ENCODE peak calls at places on chromosome 11, in five cellular contexts. One of them, this sample, is unnamed.

GRCh38 chr11:108586600-108586999 is 7.0 kb downstream of the EXPH5 start:
- DNase-seq in GM04503: no peak
- DNase-seq in NCI-H2171: no peak
- DNase-seq in Right ventricle myocardium inferior: no peak
- DNase-seq in CD8-positive, alpha-beta memory T cell: no peak
- DNase-seq in this sample: no peak

GRCh38 chr11:28659716-28660348 is 551.6 kb downstream of the METTL15 start:
- DNase-seq in GM04503: no peak
- DNase-seq in CD8-positive, alpha-beta memory T cell: no peak
- DNase-seq in NCI-H2171: no peak
- DNase-seq in Right ventricle myocardium inferior: no peak
- DNase-seq in this sample: no peak

GRCh38 chr11:33775064-33775807 is 916 bp upstream of the FBXO3 start:
- DNase-seq in GM04503: no peak
- DNase-seq in NCI-H2171: no peak
- DNase-seq in Right ventricle myocardium inferior: no peak
- DNase-seq in CD8-positive, alpha-beta memory T cell: no peak
- DNase-seq in this sample: no peak

GRCh38 chr11:17410606-17411379 is 22.3 kb upstream of the KCNJ11 start:
- DNase-seq in NCI-H2171: no peak
- DNase-seq in Right ventricle myocardium inferior: no peak
- DNase-seq in GM04503: no peak
- DNase-seq in CD8-positive, alpha-beta memory T cell: no peak
- DNase-seq in this sample: no peak

GRCh38 chr11:2975594-2975993 is 16.5 kb downstream of the NAP1L4 start:
- DNase-seq in Right ventricle myocardium inferior: no peak
- DNase-seq in NCI-H2171: no peak
- DNase-seq in GM04503: no peak
- DNase-seq in CD8-positive, alpha-beta memory T cell: peak
- DNase-seq in this sample: no peak

GRCh38 chr11:17459211-17459610 is 17.4 kb downstream of the ABCC8 start:
- DNase-seq in Right ventricle myocardium inferior: no peak
- DNase-seq in CD8-positive, alpha-beta memory T cell: no peak
- DNase-seq in GM04503: no peak
- DNase-seq in NCI-H2171: no peak
- DNase-seq in this sample: no peak

GRCh38 chr11:44149651-44150050 is 54.2 kb downstream of the EXT2 start:
- DNase-seq in NCI-H2171: no peak
- DNase-seq in Right ventricle myocardium inferior: no peak
- DNase-seq in CD8-positive, alpha-beta memory T cell: no peak
- DNase-seq in GM04503: no peak
- DNase-seq in this sample: no peak

GRCh38 chr11:33996498-33997454 is 54.8 kb upstream of the CAPRIN1 start:
- DNase-seq in CD8-positive, alpha-beta memory T cell: peak
- DNase-seq in Right ventricle myocardium inferior: no peak
- DNase-seq in NCI-H2171: peak
- DNase-seq in GM04503: peak
- DNase-seq in this sample: peak

GRCh38 chr11:92224394-92225205 is at the start of gene FAT3:
- DNase-seq in CD8-positive, alpha-beta memory T cell: no peak
- DNase-seq in Right ventricle myocardium inferior: no peak
- DNase-seq in NCI-H2171: no peak
- DNase-seq in GM04503: no peak
- DNase-seq in this sample: no peak

GRCh38 chr11:73252577-73253191 is 19.5 kb upstream of the P2RY6 start:
- DNase-seq in NCI-H2171: peak
- DNase-seq in GM04503: no peak
- DNase-seq in CD8-positive, alpha-beta memory T cell: peak
- DNase-seq in Right ventricle myocardium inferior: no peak
- DNase-seq in this sample: peak

GRCh38 chr11:122772945-122773344 is 65.4 kb upstream of the CRTAM start:
- DNase-seq in GM04503: no peak
- DNase-seq in Right ventricle myocardium inferior: no peak
- DNase-seq in CD8-positive, alpha-beta memory T cell: no peak
- DNase-seq in NCI-H2171: no peak
- DNase-seq in this sample: no peak

GRCh38 chr11:121127809-121128208 is 26.8 kb downstream of the TECTA start:
- DNase-seq in CD8-positive, alpha-beta memory T cell: no peak
- DNase-seq in GM04503: no peak
- DNase-seq in NCI-H2171: no peak
- DNase-seq in Right ventricle myocardium inferior: peak
- DNase-seq in this sample: no peak

GRCh38 chr11:102551188-102551781 is 20.7 kb upstream of the MMP7 start:
- DNase-seq in GM04503: no peak
- DNase-seq in CD8-positive, alpha-beta memory T cell: no peak
- DNase-seq in Right ventricle myocardium inferior: no peak
- DNase-seq in NCI-H2171: no peak
- DNase-seq in this sample: no peak

GRCh38 chr11:111571829-111572501 is 30.3 kb upstream of the SIK2 start:
- DNase-seq in NCI-H2171: no peak
- DNase-seq in Right ventricle myocardium inferior: no peak
- DNase-seq in CD8-positive, alpha-beta memory T cell: no peak
- DNase-seq in GM04503: no peak
- DNase-seq in this sample: no peak

GRCh38 chr11:47212938-47213337 is 1.8 kb upstream of the DDB2 start:
- DNase-seq in GM04503: no peak
- DNase-seq in CD8-positive, alpha-beta memory T cell: no peak
- DNase-seq in NCI-H2171: no peak
- DNase-seq in Right ventricle myocardium inferior: no peak
- DNase-seq in this sample: no peak

GRCh38 chr11:12201016-12201985 is 90.9 kb downstream of the MICAL2 start:
- DNase-seq in CD8-positive, alpha-beta memory T cell: no peak
- DNase-seq in Right ventricle myocardium inferior: peak
- DNase-seq in GM04503: peak
- DNase-seq in NCI-H2171: no peak
- DNase-seq in this sample: no peak

GRCh38 chr11:84333196-84333595 is 1047.0 kb upstream of the CCDC90B start:
- DNase-seq in Right ventricle myocardium inferior: no peak
- DNase-seq in CD8-positive, alpha-beta memory T cell: no peak
- DNase-seq in GM04503: no peak
- DNase-seq in NCI-H2171: no peak
- DNase-seq in this sample: no peak

GRCh38 chr11:64713031-64713780 is 9.8 kb downstream of the NRXN2 start:
- DNase-seq in NCI-H2171: peak
- DNase-seq in Right ventricle myocardium inferior: no peak
- DNase-seq in GM04503: no peak
- DNase-seq in CD8-positive, alpha-beta memory T cell: no peak
- DNase-seq in this sample: no peak

GRCh38 chr11:41579546-41579945 is 120.1 kb upstream of the LRRC4C start:
- DNase-seq in Right ventricle myocardium inferior: no peak
- DNase-seq in CD8-positive, alpha-beta memory T cell: no peak
- DNase-seq in NCI-H2171: no peak
- DNase-seq in GM04503: no peak
- DNase-seq in this sample: no peak

GRCh38 chr11:23988381-23989006 is 508.4 kb upstream of the LUZP2 start:
- DNase-seq in CD8-positive, alpha-beta memory T cell: no peak
- DNase-seq in GM04503: peak
- DNase-seq in Right ventricle myocardium inferior: no peak
- DNase-seq in NCI-H2171: no peak
- DNase-seq in this sample: no peak

GRCh38 chr11:105282658-105283057 is 143.1 kb upstream of the CARD18 start:
- DNase-seq in Right ventricle myocardium inferior: no peak
- DNase-seq in CD8-positive, alpha-beta memory T cell: no peak
- DNase-seq in GM04503: no peak
- DNase-seq in NCI-H2171: no peak
- DNase-seq in this sample: no peak

GRCh38 chr11:7448126-7448525 is 37.2 kb upstream of the OLFML1 start:
- DNase-seq in NCI-H2171: no peak
- DNase-seq in GM04503: no peak
- DNase-seq in Right ventricle myocardium inferior: no peak
- DNase-seq in CD8-positive, alpha-beta memory T cell: no peak
- DNase-seq in this sample: no peak

GRCh38 chr11:75270896-75271415 is 30.4 kb downstream of the TPBGL start:
- DNase-seq in NCI-H2171: no peak
- DNase-seq in GM04503: no peak
- DNase-seq in CD8-positive, alpha-beta memory T cell: peak
- DNase-seq in Right ventricle myocardium inferior: no peak
- DNase-seq in this sample: no peak

GRCh38 chr11:114762437-114762836 is 84.1 kb downstream of the NXPE2 start:
- DNase-seq in CD8-positive, alpha-beta memory T cell: no peak
- DNase-seq in NCI-H2171: no peak
- DNase-seq in GM04503: peak
- DNase-seq in Right ventricle myocardium inferior: no peak
- DNase-seq in this sample: no peak

GRCh38 chr11:68673291-68673930 is 10.9 kb upstream of the GAL start:
- DNase-seq in NCI-H2171: no peak
- DNase-seq in Right ventricle myocardium inferior: no peak
- DNase-seq in CD8-positive, alpha-beta memory T cell: no peak
- DNase-seq in GM04503: no peak
- DNase-seq in this sample: no peak

GRCh38 chr11:105915036-105915435 is 107.0 kb downstream of the MSANTD4 start:
- DNase-seq in Right ventricle myocardium inferior: no peak
- DNase-seq in NCI-H2171: no peak
- DNase-seq in CD8-positive, alpha-beta memory T cell: no peak
- DNase-seq in GM04503: no peak
- DNase-seq in this sample: no peak

GRCh38 chr11:70605846-70606245 is 207.5 kb downstream of the CTTN start:
- DNase-seq in Right ventricle myocardium inferior: no peak
- DNase-seq in GM04503: no peak
- DNase-seq in NCI-H2171: no peak
- DNase-seq in CD8-positive, alpha-beta memory T cell: no peak
- DNase-seq in this sample: no peak

GRCh38 chr11:113162590-113162961 is 151.8 kb upstream of the TTC12 start:
- DNase-seq in Right ventricle myocardium inferior: no peak
- DNase-seq in CD8-positive, alpha-beta memory T cell: no peak
- DNase-seq in GM04503: no peak
- DNase-seq in NCI-H2171: no peak
- DNase-seq in this sample: no peak

GRCh38 chr11:70862093-70862492 is 390.3 kb downstream of the SHANK2 start:
- DNase-seq in CD8-positive, alpha-beta memory T cell: no peak
- DNase-seq in GM04503: no peak
- DNase-seq in Right ventricle myocardium inferior: no peak
- DNase-seq in NCI-H2171: no peak
- DNase-seq in this sample: peak

GRCh38 chr11:11995601-11996000 is 12.8 kb downstream of the DKK3 start:
- DNase-seq in GM04503: no peak
- DNase-seq in NCI-H2171: no peak
- DNase-seq in Right ventricle myocardium inferior: no peak
- DNase-seq in CD8-positive, alpha-beta memory T cell: peak
- DNase-seq in this sample: peak

GRCh38 chr11:116958246-116958645 is 120.8 kb upstream of the APOA1 start:
- DNase-seq in GM04503: no peak
- DNase-seq in Right ventricle myocardium inferior: no peak
- DNase-seq in CD8-positive, alpha-beta memory T cell: no peak
- DNase-seq in NCI-H2171: no peak
- DNase-seq in this sample: no peak

GRCh38 chr11:64627371-64627770 is 36.4 kb downstream of the SLC22A12 start:
- DNase-seq in NCI-H2171: peak
- DNase-seq in Right ventricle myocardium inferior: no peak
- DNase-seq in CD8-positive, alpha-beta memory T cell: no peak
- DNase-seq in GM04503: no peak
- DNase-seq in this sample: no peak